ENCODE peak calls at places on chromosomes 13 and 19, in ten cellular contexts. Y is activated T-cell treated with anti-CD3 and anti-CD28 coated beads for 24 hours; E is heart left ventricle; G is PC-3; V is astrocyte of the spinal cord; X is activated CD4-positive, alpha-beta T cell treated with anti-CD3 and anti-CD28 coated beads, Interleukin-2, amount 50 U/mL, for 1 hour; S is fibroblast of villous mesenchyme; R is endodermal cell; C is pons; T is omental fat pad. Q is an unnamed sample.

GRCh38 chr13:59625121-59625520 is 538.6 kb downstream of the DIAPH3 start:
- DNase-seq in Y (no peak), S (no peak), X (no peak), G (no peak), C (no peak), R (no peak), V (no peak), T (no peak), E (no peak), Q (no peak)

GRCh38 chr13:80721689-80722088 is 380.8 kb upstream of the SPRY2 start:
- DNase-seq in S (no peak), X (no peak), C (no peak), Y (no peak), R (no peak), G (no peak), E (no peak), V (no peak), T (no peak), Q (no peak)

GRCh38 chr13:20360041-20360491 is 127.9 kb upstream of the GJB6 start:
- DNase-seq in V (peak), C (no peak), R (no peak), Y (no peak), X (no peak), E (no peak), G (peak), T (no peak), S (no peak), Q (no peak)

GRCh38 chr13:43492281-43492680 is 294.5 kb downstream of the ENOX1 start:
- DNase-seq in R (no peak), T (no peak), E (no peak), V (no peak), X (no peak), S (no peak), G (no peak), Y (no peak), C (no peak), Q (no peak)

GRCh38 chr19:58204566-58204965 is 21.7 kb downstream of the ZNF274 start:
- DNase-seq in X (no peak), E (no peak), G (no peak), C (no peak), R (no peak), V (no peak), T (no peak), S (no peak), Y (no peak), Q (no peak)

GRCh38 chr13:110812111-110812868 is 98.8 kb downstream of the ING1 start:
- DNase-seq in E (no peak), T (no peak), G (no peak), Y (no peak), C (no peak), V (peak), X (no peak), R (peak), S (no peak), Q (no peak)

GRCh38 chr19:5926641-5927438 is 12.8 kb downstream of the CAPS start:
- DNase-seq in R (no peak), S (peak), E (no peak), C (no peak), G (no peak), V (peak), X (no peak), T (no peak), Y (no peak), Q (no peak)

GRCh38 chr13:112968380-112968909 is 569 bp upstream of the MCF2L start:
- DNase-seq in Y (peak), E (peak), X (peak), C (no peak), V (no peak), R (peak), G (peak), S (no peak), T (no peak), Q (peak)

GRCh38 chr13:40508112-40508511 is 158.3 kb downstream of the FOXO1 start:
- DNase-seq in T (no peak), G (no peak), V (peak), Y (no peak), C (no peak), R (no peak), S (peak), E (no peak), X (no peak), Q (no peak)

GRCh38 chr19:628168-628567 is 5.2 kb downstream of the POLRMT start:
- DNase-seq in T (no peak), R (peak), V (no peak), G (no peak), E (no peak), S (no peak), X (no peak), C (no peak), Y (no peak), Q (no peak)

GRCh38 chr19:47109541-47110375 is 3.8 kb downstream of the ZC3H4 start:
- DNase-seq in C (peak), T (no peak), G (peak), E (no peak), R (peak), S (peak), Y (peak), V (peak), X (peak), Q (no peak)

GRCh38 chr19:8089664-8090601 is 37.4 kb downstream of the CCL25 start:
- DNase-seq in T (no peak), E (no peak), G (no peak), S (no peak), X (no peak), R (peak), V (no peak), Y (no peak), C (no peak), Q (no peak)

GRCh38 chr19:29260477-29261317 is 47.7 kb upstream of the UQCRFS1 start:
- DNase-seq in G (no peak), R (peak), T (no peak), C (peak), E (no peak), X (peak), Y (no peak), V (no peak), S (no peak), Q (no peak)

GRCh38 chr19:5554828-5555227 is 12.9 kb downstream of the TINCR start:
- DNase-seq in V (no peak), C (no peak), E (no peak), X (no peak), S (no peak), G (no peak), T (no peak), Y (no peak), R (no peak), Q (no peak)

GRCh38 chr19:8252922-8253589 is 43.9 kb downstream of the CERS4 start:
- DNase-seq in Y (peak), V (peak), X (peak), S (peak), R (peak), C (peak), G (peak), T (peak), E (peak), Q (peak)

GRCh38 chr19:5436101-5436947 is 18.9 kb upstream of the ZNRF4 start:
- DNase-seq in V (peak), C (peak), X (no peak), T (no peak), E (peak), Y (no peak), R (peak), G (peak), S (no peak), Q (no peak)

GRCh38 chr13:66532146-66532545 is 698.0 kb downstream of the PCDH9 start:
- DNase-seq in S (peak), G (peak), T (no peak), C (no peak), Y (no peak), X (no peak), V (peak), R (no peak), E (no peak), Q (no peak)

GRCh38 chr19:17114414-17114831 is 38.8 kb downstream of the MYO9B start:
- DNase-seq in R (peak), X (no peak), S (peak), Y (no peak), V (peak), T (no peak), C (no peak), E (no peak), G (peak), Q (no peak)

GRCh38 chr19:38336638-38337359 is 1.2 kb downstream of the CATSPERG start:
- DNase-seq in R (peak), S (peak), E (peak), V (peak), X (peak), T (peak), C (peak), Y (peak), G (peak), Q (peak)

GRCh38 chr19:16894080-16894479 is 5.3 kb downstream of the F2RL3 start:
- DNase-seq in T (no peak), R (no peak), V (no peak), E (peak), G (no peak), Y (no peak), C (no peak), S (no peak), X (no peak), Q (no peak)